ENCODE peak calls at places on chromosomes 5 and 9, in nine cellular contexts. One of them, this sample, is unnamed.

GRCh38 chr5:135398855-135399837 is at the start of gene MACROH2A1:
- DNase-seq in BE2C: peak; percentile 93
- DNase-seq in progenitor cell of endocrine pancreas: peak; percentile 75
- DNase-seq in dorsolateral prefrontal cortex: peak; percentile 92
- DNase-seq in heart right ventricle: peak; percentile 91
- DNase-seq in A549: peak; percentile 63
- DNase-seq in osteocyte: peak; percentile 95
- DNase-seq in kidney: peak; percentile 96
- DNase-seq in AG10803: peak; percentile 86
- DNase-seq in this sample: peak; percentile 92

GRCh38 chr9:26271495-26272122 is 593.4 kb upstream of the TUSC1 start:
- DNase-seq in BE2C: no peak
- DNase-seq in progenitor cell of endocrine pancreas: no peak
- DNase-seq in dorsolateral prefrontal cortex: no peak
- DNase-seq in heart right ventricle: no peak
- DNase-seq in A549: no peak
- DNase-seq in osteocyte: no peak
- DNase-seq in kidney: no peak
- DNase-seq in AG10803: no peak
- DNase-seq in this sample: no peak

GRCh38 chr9:131271506-131271931 is 4.8 kb downstream of the FAM78A start:
- DNase-seq in BE2C: no peak
- DNase-seq in progenitor cell of endocrine pancreas: no peak
- DNase-seq in dorsolateral prefrontal cortex: no peak
- DNase-seq in heart right ventricle: no peak
- DNase-seq in A549: no peak
- DNase-seq in osteocyte: no peak
- DNase-seq in kidney: peak; percentile 51
- DNase-seq in AG10803: no peak
- DNase-seq in this sample: no peak

GRCh38 chr5:67354051-67354450 is 157.5 kb upstream of the CD180 start:
- DNase-seq in BE2C: no peak
- DNase-seq in progenitor cell of endocrine pancreas: no peak
- DNase-seq in dorsolateral prefrontal cortex: no peak
- DNase-seq in heart right ventricle: no peak
- DNase-seq in A549: no peak
- DNase-seq in osteocyte: no peak
- DNase-seq in kidney: no peak
- DNase-seq in AG10803: no peak
- DNase-seq in this sample: no peak

GRCh38 chr5:53642006-53642405 is 81.6 kb downstream of the NDUFS4 start:
- DNase-seq in BE2C: no peak
- DNase-seq in progenitor cell of endocrine pancreas: no peak
- DNase-seq in dorsolateral prefrontal cortex: no peak
- DNase-seq in heart right ventricle: no peak
- DNase-seq in A549: no peak
- DNase-seq in osteocyte: no peak
- DNase-seq in kidney: no peak
- DNase-seq in AG10803: peak; percentile 62
- DNase-seq in this sample: no peak

GRCh38 chr5:30808996-30809395 is 384.5 kb upstream of the CDH6 start:
- DNase-seq in BE2C: no peak
- DNase-seq in progenitor cell of endocrine pancreas: no peak
- DNase-seq in dorsolateral prefrontal cortex: no peak
- DNase-seq in heart right ventricle: no peak
- DNase-seq in A549: no peak
- DNase-seq in osteocyte: no peak
- DNase-seq in kidney: no peak
- DNase-seq in AG10803: no peak
- DNase-seq in this sample: peak; percentile 4

GRCh38 chr9:89878687-89879086 is 273.9 kb downstream of the GADD45G start:
- DNase-seq in BE2C: peak; percentile 84
- DNase-seq in progenitor cell of endocrine pancreas: no peak
- DNase-seq in dorsolateral prefrontal cortex: peak; percentile 70
- DNase-seq in heart right ventricle: peak; percentile 80
- DNase-seq in A549: no peak
- DNase-seq in osteocyte: peak; percentile 76
- DNase-seq in kidney: no peak
- DNase-seq in AG10803: no peak
- DNase-seq in this sample: no peak

GRCh38 chr5:132411382-132411925 is 41.9 kb downstream of the SLC22A5 start:
- DNase-seq in BE2C: no peak
- DNase-seq in progenitor cell of endocrine pancreas: no peak
- DNase-seq in dorsolateral prefrontal cortex: no peak
- DNase-seq in heart right ventricle: no peak
- DNase-seq in A549: no peak
- DNase-seq in osteocyte: no peak
- DNase-seq in kidney: peak; percentile 72
- DNase-seq in AG10803: no peak
- DNase-seq in this sample: no peak

GRCh38 chr9:74642376-74642775 is 145.2 kb downstream of the RORB start:
- DNase-seq in BE2C: no peak
- DNase-seq in progenitor cell of endocrine pancreas: no peak
- DNase-seq in dorsolateral prefrontal cortex: peak; percentile 48
- DNase-seq in heart right ventricle: no peak
- DNase-seq in A549: no peak
- DNase-seq in osteocyte: no peak
- DNase-seq in kidney: no peak
- DNase-seq in AG10803: no peak
- DNase-seq in this sample: no peak

GRCh38 chr9:74643303-74643933 is 146.3 kb downstream of the RORB start:
- DNase-seq in BE2C: no peak
- DNase-seq in progenitor cell of endocrine pancreas: no peak
- DNase-seq in dorsolateral prefrontal cortex: no peak
- DNase-seq in heart right ventricle: no peak
- DNase-seq in A549: no peak
- DNase-seq in osteocyte: no peak
- DNase-seq in kidney: no peak
- DNase-seq in AG10803: no peak
- DNase-seq in this sample: no peak

GRCh38 chr9:74644015-74644414 is 146.9 kb downstream of the RORB start:
- DNase-seq in BE2C: no peak
- DNase-seq in progenitor cell of endocrine pancreas: no peak
- DNase-seq in dorsolateral prefrontal cortex: no peak
- DNase-seq in heart right ventricle: no peak
- DNase-seq in A549: no peak
- DNase-seq in osteocyte: no peak
- DNase-seq in kidney: no peak
- DNase-seq in AG10803: no peak
- DNase-seq in this sample: no peak

GRCh38 chr9:74645007-74645639 is 148.0 kb downstream of the RORB start:
- DNase-seq in BE2C: peak; percentile 9
- DNase-seq in progenitor cell of endocrine pancreas: no peak
- DNase-seq in dorsolateral prefrontal cortex: no peak
- DNase-seq in heart right ventricle: no peak
- DNase-seq in A549: no peak
- DNase-seq in osteocyte: no peak
- DNase-seq in kidney: no peak
- DNase-seq in AG10803: peak; percentile 1
- DNase-seq in this sample: peak; percentile 11
- TF ChIP-seq CTCF in BE2C: peak; percentile 61
- TF ChIP-seq CTCF in progenitor cell of endocrine pancreas: peak; percentile 72
- TF ChIP-seq CTCF in dorsolateral prefrontal cortex: peak; percentile 60
- TF ChIP-seq CTCF in heart right ventricle: peak; percentile 36
- TF ChIP-seq CTCF in A549: peak; percentile 64
- TF ChIP-seq CTCF in osteocyte: peak; percentile 62
- TF ChIP-seq CTCF in kidney: peak; percentile 45
- TF ChIP-seq CTCF in AG10803: peak; percentile 64
- TF ChIP-seq CTCF in this sample: peak; percentile 59

GRCh38 chr5:145902421-145902820 is 29.6 kb upstream of the GRXCR2 start:
- DNase-seq in BE2C: no peak
- DNase-seq in progenitor cell of endocrine pancreas: no peak
- DNase-seq in dorsolateral prefrontal cortex: no peak
- DNase-seq in heart right ventricle: no peak
- DNase-seq in A549: no peak
- DNase-seq in osteocyte: no peak
- DNase-seq in kidney: no peak
- DNase-seq in AG10803: peak; percentile 22
- DNase-seq in this sample: no peak

GRCh38 chr5:145903862-145904261 is 31.0 kb upstream of the GRXCR2 start:
- DNase-seq in BE2C: no peak
- DNase-seq in progenitor cell of endocrine pancreas: no peak
- DNase-seq in dorsolateral prefrontal cortex: no peak
- DNase-seq in heart right ventricle: no peak
- DNase-seq in A549: no peak
- DNase-seq in osteocyte: no peak
- DNase-seq in kidney: no peak
- DNase-seq in AG10803: peak; percentile 67
- DNase-seq in this sample: no peak

GRCh38 chr5:145906401-145906800 is 30.0 kb upstream of the SH3RF2 start:
- DNase-seq in BE2C: no peak
- DNase-seq in progenitor cell of endocrine pancreas: no peak
- DNase-seq in dorsolateral prefrontal cortex: no peak
- DNase-seq in heart right ventricle: no peak
- DNase-seq in A549: no peak
- DNase-seq in osteocyte: no peak
- DNase-seq in kidney: no peak
- DNase-seq in AG10803: peak; percentile 35
- DNase-seq in this sample: no peak

GRCh38 chr5:145904743-145905142 is 31.6 kb upstream of the SH3RF2 start:
- DNase-seq in BE2C: no peak
- DNase-seq in progenitor cell of endocrine pancreas: no peak
- DNase-seq in dorsolateral prefrontal cortex: no peak
- DNase-seq in heart right ventricle: no peak
- DNase-seq in A549: no peak
- DNase-seq in osteocyte: no peak
- DNase-seq in kidney: no peak
- DNase-seq in AG10803: no peak
- DNase-seq in this sample: no peak

DNA sequence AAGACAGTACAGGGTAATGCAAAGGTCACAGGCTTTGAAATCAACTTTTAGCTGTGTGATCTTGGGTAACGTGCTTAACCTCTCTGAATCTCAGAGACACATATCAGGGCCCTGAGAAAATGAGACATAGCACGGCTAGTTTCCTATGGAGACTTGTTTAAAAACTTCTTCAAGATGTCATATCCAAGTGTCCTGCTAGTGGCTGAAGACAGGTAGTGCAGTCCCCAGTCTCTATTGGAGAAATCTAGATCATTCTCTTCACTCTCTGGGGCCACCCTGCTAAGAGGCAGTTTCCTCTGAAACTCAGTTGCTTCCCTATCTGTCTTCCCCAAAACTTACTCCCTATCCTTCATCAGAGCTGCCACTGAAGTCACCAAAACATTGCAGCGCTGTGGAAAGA is 30.3 kb upstream of the GRXCR2 start:
- DNase-seq in BE2C: no peak
- DNase-seq in progenitor cell of endocrine pancreas: no peak
- DNase-seq in dorsolateral prefrontal cortex: no peak
- DNase-seq in heart right ventricle: no peak
- DNase-seq in A549: peak; percentile 18
- DNase-seq in osteocyte: no peak
- DNase-seq in kidney: no peak
- DNase-seq in AG10803: no peak
- DNase-seq in this sample: no peak
- TF ChIP-seq CTCF in BE2C: peak; percentile 17
- TF ChIP-seq CTCF in progenitor cell of endocrine pancreas: peak; percentile 38
- TF ChIP-seq CTCF in dorsolateral prefrontal cortex: peak; percentile 35
- TF ChIP-seq CTCF in heart right ventricle: no peak
- TF ChIP-seq CTCF in A549: no peak
- TF ChIP-seq CTCF in osteocyte: peak; percentile 21
- TF ChIP-seq CTCF in kidney: peak; percentile 9
- TF ChIP-seq CTCF in AG10803: peak; percentile 37
- TF ChIP-seq CTCF in this sample: peak; percentile 29

GRCh38 chr9:91425270-91425669 is 1.6 kb upstream of the NFIL3 start:
- DNase-seq in BE2C: no peak
- DNase-seq in progenitor cell of endocrine pancreas: no peak
- DNase-seq in dorsolateral prefrontal cortex: no peak
- DNase-seq in heart right ventricle: no peak
- DNase-seq in A549: no peak
- DNase-seq in osteocyte: peak; percentile 30
- DNase-seq in kidney: no peak
- DNase-seq in AG10803: no peak
- DNase-seq in this sample: no peak

GRCh38 chr9:91423785-91424402 is at the start of gene NFIL3:
- DNase-seq in BE2C: peak; percentile 84
- DNase-seq in progenitor cell of endocrine pancreas: peak; percentile 63
- DNase-seq in dorsolateral prefrontal cortex: peak; percentile 84
- DNase-seq in heart right ventricle: peak; percentile 87
- DNase-seq in A549: peak; percentile 57
- DNase-seq in osteocyte: peak; percentile 93
- DNase-seq in kidney: peak; percentile 96
- DNase-seq in AG10803: peak; percentile 84
- DNase-seq in this sample: peak; percentile 80

GRCh38 chr9:91426123-91426745 is 2.6 kb upstream of the NFIL3 start:
- DNase-seq in BE2C: no peak
- DNase-seq in progenitor cell of endocrine pancreas: no peak
- DNase-seq in dorsolateral prefrontal cortex: no peak
- DNase-seq in heart right ventricle: no peak
- DNase-seq in A549: peak; percentile 67
- DNase-seq in osteocyte: peak; percentile 7
- DNase-seq in kidney: no peak
- DNase-seq in AG10803: peak; percentile 54
- DNase-seq in this sample: no peak

GRCh38 chr9:91422832-91423711 is 560 bp downstream of the NFIL3 start:
- DNase-seq in BE2C: no peak
- DNase-seq in progenitor cell of endocrine pancreas: peak; percentile 50
- DNase-seq in dorsolateral prefrontal cortex: peak; percentile 70
- DNase-seq in heart right ventricle: peak; percentile 54
- DNase-seq in A549: peak; percentile 61
- DNase-seq in osteocyte: peak; percentile 86
- DNase-seq in kidney: peak; percentile 88
- DNase-seq in AG10803: peak; percentile 91
- DNase-seq in this sample: peak; percentile 72

DNA sequence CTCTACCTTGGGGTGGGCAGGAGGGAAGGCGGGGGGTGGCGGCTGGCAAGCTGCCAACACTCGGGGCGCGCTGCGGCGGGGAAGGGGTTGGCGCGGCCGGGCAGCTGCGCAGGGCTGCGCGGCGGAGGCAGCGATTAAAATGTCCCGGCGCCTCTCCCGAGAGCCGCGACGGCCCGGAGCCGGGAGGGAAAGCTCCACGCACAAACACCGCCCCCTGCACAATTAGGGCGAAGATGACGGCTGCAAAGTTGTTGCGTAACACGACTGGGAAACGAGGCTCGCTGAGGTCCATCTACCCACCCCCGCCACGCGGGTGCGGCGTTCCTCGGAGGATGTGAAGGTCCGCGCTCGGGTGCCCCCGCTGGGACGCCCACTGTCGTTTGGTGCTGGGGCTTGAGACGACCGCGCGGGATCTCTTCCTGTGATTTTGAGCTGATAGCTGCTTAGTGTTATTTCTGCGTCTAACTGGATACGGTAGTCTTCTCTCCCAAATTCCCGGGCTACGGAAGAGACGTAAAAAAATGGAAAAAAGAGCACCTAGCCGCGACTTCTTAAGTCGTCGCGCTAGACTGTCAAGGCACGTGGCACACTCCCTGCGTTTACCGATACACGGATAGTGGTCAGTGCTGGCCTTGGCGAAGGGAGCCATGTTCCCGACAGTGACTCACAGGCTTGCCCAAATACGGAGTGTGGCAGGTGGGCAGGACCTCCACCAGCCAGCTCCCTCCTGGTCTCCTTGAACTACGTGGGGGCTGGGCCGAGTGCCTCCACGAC is 958 bp upstream of the NFIL3 start:
- DNase-seq in BE2C: peak; percentile 51
- DNase-seq in progenitor cell of endocrine pancreas: peak; percentile 40
- DNase-seq in dorsolateral prefrontal cortex: peak; percentile 88
- DNase-seq in heart right ventricle: peak; percentile 82
- DNase-seq in A549: peak; percentile 55
- DNase-seq in osteocyte: peak; percentile 87
- DNase-seq in kidney: peak; percentile 96
- DNase-seq in AG10803: peak; percentile 86
- DNase-seq in this sample: peak; percentile 59
- TF ChIP-seq CTCF in BE2C: no peak
- TF ChIP-seq CTCF in progenitor cell of endocrine pancreas: no peak
- TF ChIP-seq CTCF in dorsolateral prefrontal cortex: no peak
- TF ChIP-seq CTCF in heart right ventricle: peak; percentile 25
- TF ChIP-seq CTCF in A549: peak; percentile 24
- TF ChIP-seq CTCF in osteocyte: peak; percentile 29
- TF ChIP-seq CTCF in kidney: no peak
- TF ChIP-seq CTCF in AG10803: peak; percentile 16
- TF ChIP-seq CTCF in this sample: no peak

GRCh38 chr5:33890633-33891032 is 1.2 kb downstream of the ADAMTS12 start:
- DNase-seq in BE2C: no peak
- DNase-seq in progenitor cell of endocrine pancreas: no peak
- DNase-seq in dorsolateral prefrontal cortex: no peak
- DNase-seq in heart right ventricle: no peak
- DNase-seq in A549: peak; percentile 31
- DNase-seq in osteocyte: no peak
- DNase-seq in kidney: no peak
- DNase-seq in AG10803: peak; percentile 38
- DNase-seq in this sample: peak; percentile 23

GRCh38 chr5:33894566-33894965 is 2.8 kb upstream of the ADAMTS12 start:
- DNase-seq in BE2C: no peak
- DNase-seq in progenitor cell of endocrine pancreas: no peak
- DNase-seq in dorsolateral prefrontal cortex: no peak
- DNase-seq in heart right ventricle: no peak
- DNase-seq in A549: no peak
- DNase-seq in osteocyte: no peak
- DNase-seq in kidney: no peak
- DNase-seq in AG10803: peak; percentile 44
- DNase-seq in this sample: no peak

GRCh38 chr5:33890147-33890546 is 1.6 kb downstream of the ADAMTS12 start:
- DNase-seq in BE2C: no peak
- DNase-seq in progenitor cell of endocrine pancreas: no peak
- DNase-seq in dorsolateral prefrontal cortex: no peak
- DNase-seq in heart right ventricle: no peak
- DNase-seq in A549: no peak
- DNase-seq in osteocyte: no peak
- DNase-seq in kidney: no peak
- DNase-seq in AG10803: no peak
- DNase-seq in this sample: no peak

GRCh38 chr5:33891731-33892418 is at the start of gene ADAMTS12:
- DNase-seq in BE2C: no peak
- DNase-seq in progenitor cell of endocrine pancreas: peak; percentile 34
- DNase-seq in dorsolateral prefrontal cortex: no peak
- DNase-seq in heart right ventricle: peak; percentile 70
- DNase-seq in A549: no peak
- DNase-seq in osteocyte: peak; percentile 86
- DNase-seq in kidney: peak; percentile 90
- DNase-seq in AG10803: peak; percentile 54
- DNase-seq in this sample: peak; percentile 82

DNA sequence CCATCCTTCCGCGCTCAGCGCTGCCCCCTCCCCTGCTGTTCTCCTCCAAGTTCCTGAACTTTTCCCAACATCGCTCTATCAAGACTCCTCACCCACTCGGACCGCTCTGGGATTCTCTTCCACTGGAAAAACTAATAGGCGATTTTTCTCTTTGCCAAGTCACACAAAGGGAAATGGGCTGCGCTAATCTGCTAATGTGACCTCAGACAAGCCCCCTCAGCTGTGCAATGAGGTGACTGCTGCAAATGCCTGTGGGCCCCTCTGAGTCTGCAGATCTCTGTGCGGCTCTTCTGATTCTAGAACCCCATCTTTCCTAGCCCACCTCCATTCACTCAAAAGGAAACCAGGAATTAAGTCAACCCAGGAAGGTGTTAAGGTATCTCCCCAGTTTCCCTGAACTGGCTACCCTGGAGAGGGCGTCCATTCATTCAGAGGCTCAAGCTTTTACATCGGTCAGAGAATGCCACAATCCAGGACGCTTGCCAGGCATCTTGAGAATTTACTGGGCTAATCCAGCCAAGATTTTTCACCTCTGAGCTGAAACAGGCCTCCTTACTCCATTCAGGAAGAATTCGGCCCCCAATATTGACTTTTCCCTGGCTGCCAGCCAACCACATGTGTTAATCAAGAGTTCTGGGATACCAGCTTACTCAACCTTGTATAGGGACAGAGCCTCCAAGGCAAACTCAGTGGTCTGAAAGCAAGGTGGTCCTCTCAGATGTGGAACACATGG is 795 bp upstream of the ADAMTS12 start:
- DNase-seq in BE2C: no peak
- DNase-seq in progenitor cell of endocrine pancreas: no peak
- DNase-seq in dorsolateral prefrontal cortex: no peak
- DNase-seq in heart right ventricle: no peak
- DNase-seq in A549: no peak
- DNase-seq in osteocyte: no peak
- DNase-seq in kidney: no peak
- DNase-seq in AG10803: peak; percentile 99
- DNase-seq in this sample: no peak
- TF ChIP-seq CTCF in BE2C: no peak
- TF ChIP-seq CTCF in progenitor cell of endocrine pancreas: no peak
- TF ChIP-seq CTCF in dorsolateral prefrontal cortex: no peak
- TF ChIP-seq CTCF in heart right ventricle: no peak
- TF ChIP-seq CTCF in A549: no peak
- TF ChIP-seq CTCF in osteocyte: no peak
- TF ChIP-seq CTCF in kidney: no peak
- TF ChIP-seq CTCF in AG10803: peak; percentile 20
- TF ChIP-seq CTCF in this sample: no peak

This sample was measured in nephron progenitor cell.